ENCODE peak calls at places on chromosomes 5 and 9, in four cellular contexts. One of them, this sample, is unnamed.

GRCh38 chr9:134204041-134204440 is 39.7 kb upstream of the RNU6ATAC start:
- DNase-seq in choroid plexus epithelial cell: no peak
- DNase-seq in hepatocyte: no peak
- DNase-seq in cardiac fibroblast: no peak
- DNase-seq in this sample: no peak

GRCh38 chr5:174816858-174817257 is 92.5 kb downstream of the MSX2 start:
- DNase-seq in choroid plexus epithelial cell: no peak
- DNase-seq in cardiac fibroblast: no peak
- DNase-seq in hepatocyte: no peak
- DNase-seq in this sample: no peak

GRCh38 chr5:158170060-158170459 is 311.1 kb upstream of the CLINT1 start:
- DNase-seq in choroid plexus epithelial cell: no peak
- DNase-seq in cardiac fibroblast: no peak
- DNase-seq in hepatocyte: peak; percentile 58
- DNase-seq in this sample: no peak

GRCh38 chr9:129607026-129607397 is 13.9 kb downstream of the C9orf50 start:
- DNase-seq in cardiac fibroblast: no peak
- DNase-seq in choroid plexus epithelial cell: no peak
- DNase-seq in hepatocyte: no peak
- DNase-seq in this sample: no peak

GRCh38 chr9:33116855-33117254 is 40.4 kb upstream of the SMU1 start:
- DNase-seq in cardiac fibroblast: no peak
- DNase-seq in choroid plexus epithelial cell: peak; percentile 17
- DNase-seq in hepatocyte: no peak
- DNase-seq in this sample: no peak

GRCh38 chr5:160197341-160198147 is 31.8 kb upstream of the FABP6 start:
- DNase-seq in choroid plexus epithelial cell: peak; percentile 91
- DNase-seq in cardiac fibroblast: peak; percentile 91
- DNase-seq in hepatocyte: peak; percentile 67
- DNase-seq in this sample: no peak

GRCh38 chr5:21263361-21263760 is 1275.4 kb upstream of the CDH18 start:
- DNase-seq in hepatocyte: no peak
- DNase-seq in choroid plexus epithelial cell: peak; percentile 36
- DNase-seq in cardiac fibroblast: no peak
- DNase-seq in this sample: no peak

GRCh38 chr9:113675475-113675941 is 200.6 kb upstream of the ZNF618 start:
- DNase-seq in choroid plexus epithelial cell: peak; percentile 91
- DNase-seq in cardiac fibroblast: peak; percentile 93
- DNase-seq in hepatocyte: no peak
- DNase-seq in this sample: no peak

GRCh38 chr9:76490249-76490990 is 31.4 kb downstream of the GCNT1 start:
- DNase-seq in cardiac fibroblast: peak; percentile 12
- DNase-seq in hepatocyte: no peak
- DNase-seq in choroid plexus epithelial cell: no peak
- DNase-seq in this sample: no peak

GRCh38 chr5:144598451-144599068 is 427.9 kb downstream of the KCTD16 start:
- DNase-seq in cardiac fibroblast: no peak
- DNase-seq in choroid plexus epithelial cell: no peak
- DNase-seq in hepatocyte: no peak
- DNase-seq in this sample: no peak

GRCh38 chr5:126837907-126838539 is 61.1 kb downstream of the LMNB1 start:
- DNase-seq in cardiac fibroblast: peak; percentile 68
- DNase-seq in hepatocyte: no peak
- DNase-seq in choroid plexus epithelial cell: peak; percentile 72
- DNase-seq in this sample: no peak

GRCh38 chr5:179288101-179288808 is 57.0 kb downstream of the ADAMTS2 start:
- DNase-seq in cardiac fibroblast: no peak
- DNase-seq in hepatocyte: no peak
- DNase-seq in choroid plexus epithelial cell: no peak
- DNase-seq in this sample: no peak

DNA sequence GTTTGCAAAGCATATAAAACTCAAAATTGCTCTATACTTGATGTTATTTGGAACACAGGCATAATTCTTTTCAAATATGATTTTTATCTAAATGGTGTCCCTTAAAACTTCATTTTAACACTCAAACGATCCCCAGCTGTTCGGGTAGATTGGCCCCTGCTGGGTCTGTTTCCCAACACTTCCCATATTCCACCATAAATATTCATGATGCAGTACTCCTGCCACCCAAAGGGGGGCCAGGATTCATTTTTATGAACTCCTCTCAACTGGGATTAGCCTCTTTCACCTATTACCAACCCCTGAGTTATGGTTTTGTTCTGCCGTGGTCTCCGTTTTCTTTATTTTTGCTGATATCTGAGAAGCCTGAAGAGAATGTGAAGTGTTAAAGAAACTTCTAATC is 383.9 kb downstream of the DMRT2 start:
- DNase-seq in hepatocyte: no peak
- DNase-seq in choroid plexus epithelial cell: peak; percentile 0
- DNase-seq in cardiac fibroblast: no peak
- DNase-seq in this sample: no peak
- TF ChIP-seq CTCF in hepatocyte: no peak
- TF ChIP-seq CTCF in choroid plexus epithelial cell: peak; percentile 7
- TF ChIP-seq CTCF in cardiac fibroblast: no peak
- TF ChIP-seq CTCF in this sample: no peak

GRCh38 chr5:150164640-150165039 is 1.9 kb upstream of the CDX1 start:
- DNase-seq in cardiac fibroblast: no peak
- DNase-seq in choroid plexus epithelial cell: peak; percentile 35
- DNase-seq in hepatocyte: no peak
- DNase-seq in this sample: no peak

GRCh38 chr5:150168864-150169263 is 2.3 kb downstream of the CDX1 start:
- DNase-seq in hepatocyte: no peak
- DNase-seq in cardiac fibroblast: no peak
- DNase-seq in choroid plexus epithelial cell: no peak
- DNase-seq in this sample: no peak

GRCh38 chr5:150166193-150167162 is at the start of gene CDX1:
- DNase-seq in choroid plexus epithelial cell: no peak
- DNase-seq in cardiac fibroblast: no peak
- DNase-seq in hepatocyte: no peak
- DNase-seq in this sample: no peak

GRCh38 chr5:150167163-150167798 is 703 bp downstream of the CDX1 start:
- DNase-seq in cardiac fibroblast: no peak
- DNase-seq in choroid plexus epithelial cell: no peak
- DNase-seq in hepatocyte: no peak
- DNase-seq in this sample: no peak

DNA sequence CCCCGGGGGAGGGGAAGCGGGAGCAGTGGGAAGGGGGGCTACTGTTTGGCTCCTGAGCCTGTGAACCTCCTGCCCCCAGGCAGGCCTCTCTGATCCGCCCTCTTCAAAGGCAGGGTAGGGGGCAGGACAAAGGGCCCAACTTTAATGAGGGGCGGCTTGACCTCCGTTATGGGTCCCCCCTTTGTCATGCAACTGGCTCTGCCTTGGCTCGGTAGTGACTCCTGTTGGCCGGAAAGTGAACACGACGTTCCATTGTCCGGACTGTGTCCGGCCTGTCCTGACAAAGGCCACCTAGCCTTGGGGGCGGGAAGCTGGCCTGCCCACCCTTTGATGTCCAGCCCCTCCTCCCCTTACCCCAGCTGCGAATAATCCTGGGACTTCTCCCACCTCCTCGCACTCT is 1.3 kb downstream of the CDX1 start:
- DNase-seq in choroid plexus epithelial cell: no peak
- DNase-seq in cardiac fibroblast: no peak
- DNase-seq in hepatocyte: no peak
- DNase-seq in this sample: no peak
- TF ChIP-seq CTCF in choroid plexus epithelial cell: peak; percentile 28
- TF ChIP-seq CTCF in cardiac fibroblast: peak; percentile 13
- TF ChIP-seq CTCF in hepatocyte: peak; percentile 17
- TF ChIP-seq CTCF in this sample: no peak

DNA sequence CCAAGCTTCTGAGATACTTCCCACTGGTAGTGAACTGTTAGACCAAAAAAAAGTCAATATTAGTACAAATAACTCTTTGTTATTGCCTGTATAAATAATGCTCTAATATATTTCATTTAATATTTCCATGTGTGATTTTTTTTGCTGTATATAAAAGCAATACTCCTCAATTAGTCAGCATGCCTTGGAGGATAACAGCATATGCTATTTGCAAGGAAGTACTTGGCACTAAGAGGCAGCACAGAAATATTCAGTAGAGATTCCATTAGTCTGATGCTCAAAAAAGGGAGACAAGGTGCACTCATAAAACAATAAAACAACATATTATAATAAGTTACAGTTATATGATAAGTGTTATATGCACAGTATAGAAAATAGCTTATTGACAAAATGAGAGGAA is 296.6 kb upstream of the MPDZ start:
- DNase-seq in choroid plexus epithelial cell: no peak
- DNase-seq in cardiac fibroblast: peak; percentile 54
- DNase-seq in hepatocyte: no peak
- DNase-seq in this sample: no peak
- TF ChIP-seq CTCF in choroid plexus epithelial cell: no peak
- TF ChIP-seq CTCF in cardiac fibroblast: no peak
- TF ChIP-seq CTCF in hepatocyte: no peak
- TF ChIP-seq CTCF in this sample: no peak

GRCh38 chr9:18441245-18441644 is 32.7 kb upstream of the ADAMTSL1 start:
- DNase-seq in hepatocyte: no peak
- DNase-seq in cardiac fibroblast: no peak
- DNase-seq in choroid plexus epithelial cell: peak; percentile 43
- DNase-seq in this sample: peak; percentile 18
- TF ChIP-seq CTCF in hepatocyte: no peak
- TF ChIP-seq CTCF in cardiac fibroblast: no peak
- TF ChIP-seq CTCF in choroid plexus epithelial cell: no peak
- TF ChIP-seq CTCF in this sample: no peak

GRCh38 chr9:108675708-108676107 is 180.1 kb downstream of the ACTL7B start:
- DNase-seq in hepatocyte: no peak
- DNase-seq in choroid plexus epithelial cell: no peak
- DNase-seq in cardiac fibroblast: no peak
- DNase-seq in this sample: no peak
- TF ChIP-seq CTCF in hepatocyte: no peak
- TF ChIP-seq CTCF in choroid plexus epithelial cell: no peak
- TF ChIP-seq CTCF in cardiac fibroblast: no peak
- TF ChIP-seq CTCF in this sample: no peak